ENCODE peak calls at places on chromosomes 4 and X, in six cellular contexts. One of them, this sample, is unnamed.

GRCh38 chrX:20224814-20225487 is 41.8 kb downstream of the RPS6KA3 start:
- DNase-seq in nephron progenitor cell: no peak
- DNase-seq in epithelial cell of esophagus: peak; percentile 36
- DNase-seq in adrenal gland: no peak
- DNase-seq in fibroblast of lung: peak; percentile 37
- DNase-seq in GM20000: peak; percentile 9
- DNase-seq in this sample: no peak

GRCh38 chr4:81527115-81527514 is 55.4 kb upstream of the RASGEF1B start:
- DNase-seq in nephron progenitor cell: no peak
- DNase-seq in epithelial cell of esophagus: no peak
- DNase-seq in adrenal gland: no peak
- DNase-seq in fibroblast of lung: no peak
- DNase-seq in GM20000: no peak
- DNase-seq in this sample: no peak

GRCh38 chrX:10404435-10404834 is 215.9 kb downstream of the MID1 start:
- DNase-seq in nephron progenitor cell: no peak
- DNase-seq in epithelial cell of esophagus: no peak
- DNase-seq in adrenal gland: no peak
- DNase-seq in fibroblast of lung: peak; percentile 59
- DNase-seq in GM20000: no peak
- DNase-seq in this sample: no peak

GRCh38 chrX:120522820-120523219 is 37.9 kb downstream of the CUL4B start:
- DNase-seq in nephron progenitor cell: no peak
- DNase-seq in epithelial cell of esophagus: no peak
- DNase-seq in adrenal gland: no peak
- DNase-seq in fibroblast of lung: no peak
- DNase-seq in GM20000: no peak
- DNase-seq in this sample: no peak

GRCh38 chr4:166169111-166169510 is 296.1 kb downstream of the TLL1 start:
- DNase-seq in nephron progenitor cell: peak; percentile 4
- DNase-seq in epithelial cell of esophagus: peak; percentile 52
- DNase-seq in adrenal gland: no peak
- DNase-seq in fibroblast of lung: no peak
- DNase-seq in GM20000: peak; percentile 4
- DNase-seq in this sample: peak; percentile 50

GRCh38 chr4:70183940-70184246 is 11.6 kb upstream of the ODAM start:
- DNase-seq in nephron progenitor cell: no peak
- DNase-seq in epithelial cell of esophagus: no peak
- DNase-seq in adrenal gland: no peak
- DNase-seq in fibroblast of lung: no peak
- DNase-seq in GM20000: no peak
- DNase-seq in this sample: no peak

GRCh38 chr4:166318810-166319525 is 445.9 kb downstream of the TLL1 start:
- DNase-seq in nephron progenitor cell: no peak
- DNase-seq in epithelial cell of esophagus: peak; percentile 81
- DNase-seq in adrenal gland: no peak
- DNase-seq in fibroblast of lung: no peak
- DNase-seq in GM20000: no peak
- DNase-seq in this sample: peak; percentile 59

GRCh38 chrX:64204252-64204651 is 1.3 kb downstream of the AMER1 start:
- DNase-seq in nephron progenitor cell: peak; percentile 19
- DNase-seq in epithelial cell of esophagus: no peak
- DNase-seq in adrenal gland: peak; percentile 35
- DNase-seq in fibroblast of lung: peak; percentile 8
- DNase-seq in GM20000: no peak
- DNase-seq in this sample: no peak

GRCh38 chr4:26028793-26029511 is 114.9 kb downstream of the SMIM20 start:
- DNase-seq in nephron progenitor cell: peak; percentile 90
- DNase-seq in epithelial cell of esophagus: peak; percentile 54
- DNase-seq in adrenal gland: peak; percentile 39
- DNase-seq in fibroblast of lung: peak; percentile 72
- DNase-seq in GM20000: peak; percentile 78
- DNase-seq in this sample: no peak

GRCh38 chr4:106522839-106523238 is 154.3 kb upstream of the GIMD1 start:
- DNase-seq in nephron progenitor cell: no peak
- DNase-seq in epithelial cell of esophagus: no peak
- DNase-seq in adrenal gland: no peak
- DNase-seq in fibroblast of lung: no peak
- DNase-seq in GM20000: no peak
- DNase-seq in this sample: peak; percentile 4

GRCh38 chrX:34638116-34638515 is 19.0 kb downstream of the TMEM47 start:
- DNase-seq in nephron progenitor cell: no peak
- DNase-seq in epithelial cell of esophagus: peak; percentile 41
- DNase-seq in adrenal gland: no peak
- DNase-seq in fibroblast of lung: peak; percentile 68
- DNase-seq in GM20000: no peak
- DNase-seq in this sample: peak; percentile 57

GRCh38 chr4:69025191-69025998 is 70.9 kb upstream of the UGT2B7 start:
- DNase-seq in nephron progenitor cell: peak; percentile 7
- DNase-seq in epithelial cell of esophagus: peak; percentile 13
- DNase-seq in adrenal gland: no peak
- DNase-seq in fibroblast of lung: no peak
- DNase-seq in GM20000: no peak
- DNase-seq in this sample: peak; percentile 23

GRCh38 chr4:106149026-106149425 is 167.0 kb downstream of the TBCK start:
- DNase-seq in nephron progenitor cell: no peak
- DNase-seq in epithelial cell of esophagus: no peak
- DNase-seq in adrenal gland: no peak
- DNase-seq in fibroblast of lung: no peak
- DNase-seq in GM20000: no peak
- DNase-seq in this sample: no peak

GRCh38 chr4:94603170-94603747 is 151.5 kb downstream of the PDLIM5 start:
- DNase-seq in nephron progenitor cell: no peak
- DNase-seq in epithelial cell of esophagus: peak; percentile 59
- DNase-seq in adrenal gland: no peak
- DNase-seq in fibroblast of lung: peak; percentile 97
- DNase-seq in GM20000: no peak
- DNase-seq in this sample: peak; percentile 88

GRCh38 chrX:30577362-30577961 is at the start of gene TASL:
- DNase-seq in nephron progenitor cell: no peak
- DNase-seq in epithelial cell of esophagus: no peak
- DNase-seq in adrenal gland: no peak
- DNase-seq in fibroblast of lung: no peak
- DNase-seq in GM20000: peak; percentile 46
- DNase-seq in this sample: no peak

GRCh38 chrX:107573016-107573415 is 55.3 kb upstream of the PRPS1 start:
- DNase-seq in nephron progenitor cell: no peak
- DNase-seq in epithelial cell of esophagus: no peak
- DNase-seq in adrenal gland: no peak
- DNase-seq in fibroblast of lung: no peak
- DNase-seq in GM20000: no peak
- DNase-seq in this sample: no peak

GRCh38 chr4:171519457-171519856 is 293.7 kb upstream of the GALNTL6 start:
- DNase-seq in nephron progenitor cell: no peak
- DNase-seq in epithelial cell of esophagus: no peak
- DNase-seq in adrenal gland: no peak
- DNase-seq in fibroblast of lung: no peak
- DNase-seq in GM20000: no peak
- DNase-seq in this sample: no peak

GRCh38 chr4:70583952-70584834 is 7.9 kb upstream of the AMBN start:
- DNase-seq in nephron progenitor cell: no peak
- DNase-seq in epithelial cell of esophagus: peak; percentile 92
- DNase-seq in adrenal gland: no peak
- DNase-seq in fibroblast of lung: no peak
- DNase-seq in GM20000: no peak
- DNase-seq in this sample: peak; percentile 94

GRCh38 chrX:47637546-47638195 is 7.9 kb upstream of the CFP start:
- DNase-seq in nephron progenitor cell: no peak
- DNase-seq in epithelial cell of esophagus: peak; percentile 73
- DNase-seq in adrenal gland: no peak
- DNase-seq in fibroblast of lung: no peak
- DNase-seq in GM20000: peak; percentile 74
- DNase-seq in this sample: no peak

GRCh38 chr4:179867300-179867878 is 2375.8 kb upstream of the TENM3 start:
- DNase-seq in nephron progenitor cell: peak; percentile 78
- DNase-seq in epithelial cell of esophagus: peak; percentile 71
- DNase-seq in adrenal gland: peak; percentile 79
- DNase-seq in fibroblast of lung: peak; percentile 70
- DNase-seq in GM20000: peak; percentile 58
- DNase-seq in this sample: peak; percentile 81

GRCh38 chr4:55398461-55398860 is 2.7 kb downstream of the TMEM165 start:
- DNase-seq in nephron progenitor cell: no peak
- DNase-seq in epithelial cell of esophagus: peak; percentile 85
- DNase-seq in adrenal gland: no peak
- DNase-seq in fibroblast of lung: peak; percentile 40
- DNase-seq in GM20000: no peak
- DNase-seq in this sample: peak; percentile 49

GRCh38 chr4:36824682-36825081 is 419.9 kb upstream of the NWD2 start:
- DNase-seq in nephron progenitor cell: no peak
- DNase-seq in epithelial cell of esophagus: no peak
- DNase-seq in adrenal gland: no peak
- DNase-seq in fibroblast of lung: no peak
- DNase-seq in GM20000: no peak
- DNase-seq in this sample: peak; percentile 24
- TF ChIP-seq CTCF in nephron progenitor cell: no peak
- TF ChIP-seq CTCF in epithelial cell of esophagus: no peak
- TF ChIP-seq CTCF in adrenal gland: no peak
- TF ChIP-seq CTCF in fibroblast of lung: no peak
- TF ChIP-seq CTCF in GM20000: no peak
- TF ChIP-seq CTCF in this sample: peak; percentile 23

DNA sequence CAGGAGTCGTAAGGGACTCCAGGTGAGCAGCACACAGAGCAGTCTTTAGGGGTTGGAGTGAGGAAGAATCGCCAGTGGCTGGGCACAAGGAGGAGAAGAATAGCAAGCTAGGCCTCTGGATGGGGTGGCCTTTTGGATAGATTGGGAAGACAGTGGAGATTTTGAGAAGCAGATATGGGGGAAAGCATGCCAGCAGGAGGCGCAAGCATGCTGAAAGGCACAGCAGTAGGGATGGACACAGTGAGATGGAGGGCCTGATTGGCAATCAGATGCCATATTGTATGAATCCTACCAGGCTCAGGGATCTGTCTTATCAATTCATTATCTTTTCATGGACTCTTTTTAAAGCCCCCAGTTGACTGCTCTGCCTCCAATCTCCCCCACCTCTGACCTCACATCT is 60.4 kb upstream of the MAGEA4 start:
- DNase-seq in nephron progenitor cell: no peak
- DNase-seq in epithelial cell of esophagus: no peak
- DNase-seq in adrenal gland: no peak
- DNase-seq in fibroblast of lung: no peak
- DNase-seq in GM20000: no peak
- DNase-seq in this sample: no peak
- TF ChIP-seq CTCF in nephron progenitor cell: no peak
- TF ChIP-seq CTCF in epithelial cell of esophagus: no peak
- TF ChIP-seq CTCF in adrenal gland: no peak
- TF ChIP-seq CTCF in fibroblast of lung: no peak
- TF ChIP-seq CTCF in GM20000: no peak
- TF ChIP-seq CTCF in this sample: no peak

GRCh38 chr4:78551420-78552351 is at the start of gene ANXA3:
- DNase-seq in nephron progenitor cell: peak; percentile 57
- DNase-seq in epithelial cell of esophagus: peak; percentile 58
- DNase-seq in adrenal gland: no peak
- DNase-seq in fibroblast of lung: no peak
- DNase-seq in GM20000: peak; percentile 66
- DNase-seq in this sample: peak; percentile 53
- TF ChIP-seq CTCF in nephron progenitor cell: no peak
- TF ChIP-seq CTCF in epithelial cell of esophagus: no peak
- TF ChIP-seq CTCF in adrenal gland: no peak
- TF ChIP-seq CTCF in fibroblast of lung: no peak
- TF ChIP-seq CTCF in GM20000: no peak
- TF ChIP-seq CTCF in this sample: no peak

DNA sequence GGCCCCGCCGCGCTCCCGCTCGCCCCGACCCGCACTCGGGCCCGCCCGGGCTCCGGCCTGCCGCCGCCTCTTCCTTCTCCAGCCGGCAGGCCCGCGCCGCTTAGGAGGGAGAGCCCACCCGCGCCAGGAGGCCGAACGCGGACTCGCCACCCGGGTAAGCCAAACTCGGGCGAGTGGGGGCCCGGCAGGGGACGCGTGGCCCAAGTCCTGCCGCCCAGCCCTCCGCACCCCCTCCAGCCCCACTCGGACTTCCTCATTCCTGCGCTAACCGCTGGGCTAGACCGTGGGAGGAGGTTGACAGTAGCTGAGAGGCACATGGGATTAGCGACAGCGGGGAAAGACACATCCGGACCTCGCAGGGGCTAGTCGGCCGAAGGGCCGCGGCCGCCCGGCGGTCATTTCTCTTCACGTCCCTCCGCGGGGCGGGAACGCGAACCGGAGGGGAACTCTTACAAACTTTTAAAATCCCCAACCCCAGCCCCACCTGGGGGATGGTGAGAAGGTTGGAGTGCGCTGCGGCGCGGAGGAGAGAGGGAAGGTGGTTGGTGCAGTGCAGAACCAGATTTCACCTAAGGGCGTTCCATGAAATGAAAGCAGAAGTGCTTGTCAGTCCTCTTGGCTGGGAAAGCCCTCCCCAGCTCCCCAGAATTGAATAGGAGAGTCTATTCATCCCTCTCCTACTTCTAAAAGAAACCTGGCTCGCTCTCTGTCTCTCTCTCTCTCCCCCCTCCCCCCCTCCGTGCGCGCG is 650 bp downstream of the NFKB1 start:
- DNase-seq in nephron progenitor cell: peak; percentile 71
- DNase-seq in epithelial cell of esophagus: peak; percentile 77
- DNase-seq in adrenal gland: peak; percentile 70
- DNase-seq in fibroblast of lung: peak; percentile 75
- DNase-seq in GM20000: peak; percentile 64
- DNase-seq in this sample: peak; percentile 77
- TF ChIP-seq CTCF in nephron progenitor cell: no peak
- TF ChIP-seq CTCF in epithelial cell of esophagus: no peak
- TF ChIP-seq CTCF in adrenal gland: no peak
- TF ChIP-seq CTCF in fibroblast of lung: no peak
- TF ChIP-seq CTCF in GM20000: no peak
- TF ChIP-seq CTCF in this sample: no peak

GRCh38 chr4:39638358-39639239 is at the start of gene SMIM14:
- DNase-seq in nephron progenitor cell: peak; percentile 97
- DNase-seq in epithelial cell of esophagus: peak; percentile 99
- DNase-seq in adrenal gland: peak; percentile 98
- DNase-seq in fibroblast of lung: peak; percentile 98
- DNase-seq in GM20000: peak; percentile 85
- DNase-seq in this sample: peak; percentile 98

GRCh38 chr4:39637572-39638357 is 900 bp downstream of the SMIM14 start:
- DNase-seq in nephron progenitor cell: peak; percentile 63
- DNase-seq in epithelial cell of esophagus: peak; percentile 67
- DNase-seq in adrenal gland: peak; percentile 57
- DNase-seq in fibroblast of lung: peak; percentile 62
- DNase-seq in GM20000: peak; percentile 21
- DNase-seq in this sample: peak; percentile 71

GRCh38 chr4:39641451-39641850 is 2.8 kb upstream of the SMIM14 start:
- DNase-seq in nephron progenitor cell: no peak
- DNase-seq in epithelial cell of esophagus: no peak
- DNase-seq in adrenal gland: peak; percentile 10
- DNase-seq in fibroblast of lung: no peak
- DNase-seq in GM20000: no peak
- DNase-seq in this sample: no peak

GRCh38 chr4:39635023-39635422 is 3.6 kb downstream of the SMIM14 start:
- DNase-seq in nephron progenitor cell: no peak
- DNase-seq in epithelial cell of esophagus: peak; percentile 76
- DNase-seq in adrenal gland: no peak
- DNase-seq in fibroblast of lung: no peak
- DNase-seq in GM20000: no peak
- DNase-seq in this sample: no peak

DNA sequence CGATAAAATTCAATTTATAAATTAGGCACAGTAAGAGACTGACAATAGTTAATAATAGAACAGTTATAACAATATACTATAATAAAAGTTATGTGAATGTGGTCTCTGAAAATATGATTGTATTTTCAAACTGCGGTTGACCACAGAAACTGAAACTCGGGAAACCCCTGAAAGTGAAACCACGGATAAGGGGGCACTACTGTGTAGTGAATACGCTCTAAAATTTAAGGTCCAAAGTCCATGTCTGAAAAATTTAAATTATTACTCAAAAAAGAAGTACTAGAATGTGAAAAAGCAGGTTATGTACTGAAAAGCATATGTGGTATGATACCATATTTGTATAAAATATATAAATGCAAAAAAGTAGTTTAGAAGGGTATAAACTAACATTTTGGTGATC is 1.9 kb downstream of the SMIM14 start:
- DNase-seq in nephron progenitor cell: no peak
- DNase-seq in epithelial cell of esophagus: no peak
- DNase-seq in adrenal gland: no peak
- DNase-seq in fibroblast of lung: peak; percentile 47
- DNase-seq in GM20000: no peak
- DNase-seq in this sample: no peak
- TF ChIP-seq CTCF in nephron progenitor cell: no peak
- TF ChIP-seq CTCF in epithelial cell of esophagus: no peak
- TF ChIP-seq CTCF in adrenal gland: peak; percentile 12
- TF ChIP-seq CTCF in fibroblast of lung: no peak
- TF ChIP-seq CTCF in GM20000: no peak
- TF ChIP-seq CTCF in this sample: no peak

This sample was measured in MCF 10A.